ENCODE peak calls at places on chromosome 9, in ten cellular contexts. S is coronary artery, H is fibroblast of lung, M is cardiac muscle cell, D is GM23338, O is pancreas, A is IMR-90, Z is PC-3, R is neural progenitor cell, C is A549. I is an unnamed sample.
A peak's percentile ranks its signal among the peaks of the same experiment; 100 is the strongest.

GRCh38 chr9:29514336-29514735 is 1941.1 kb upstream of the C9orf72 start:
- DNase-seq in C (no peak), O (peak; percentile 36), H (no peak), S (no peak), A (no peak), Z (no peak), M (peak; percentile 5), R (peak; percentile 36), D (peak; percentile 54), I (no peak)

GRCh38 chr9:101791938-101792337 is 53.5 kb upstream of the GRIN3A start:
- DNase-seq in H (peak; percentile 2), S (no peak), O (no peak), A (no peak), Z (peak; percentile 39), C (peak; percentile 15), D (peak; percentile 75), R (peak; percentile 70), M (peak; percentile 63), I (no peak)

GRCh38 chr9:74379718-74380117 is 117.4 kb upstream of the RORB start:
- DNase-seq in H (peak; percentile 21), Z (peak; percentile 46), M (peak; percentile 73), O (peak; percentile 9), D (peak; percentile 86), R (peak; percentile 70), S (no peak), C (peak; percentile 3), A (no peak), I (no peak)

GRCh38 chr9:18520395-18520794 is 46.4 kb downstream of the ADAMTSL1 start:
- DNase-seq in Z (no peak), S (no peak), O (no peak), C (no peak), R (no peak), H (peak; percentile 42), D (no peak), A (no peak), M (no peak), I (no peak)

GRCh38 chr9:107491081-107492053 is 1.8 kb upstream of the KLF4 start:
- DNase-seq in Z (no peak), M (peak; percentile 18), D (peak; percentile 53), A (no peak), O (no peak), R (peak; percentile 44), C (no peak), H (peak; percentile 12), S (peak; percentile 82), I (no peak)

GRCh38 chr9:69222953-69223352 is 48.9 kb downstream of the TJP2 start:
- DNase-seq in D (no peak), H (no peak), Z (no peak), R (no peak), M (no peak), A (no peak), O (no peak), S (no peak), C (no peak), I (no peak)

GRCh38 chr9:129675656-129676055 is 10.2 kb downstream of the PRRX2 start:
- DNase-seq in M (no peak), R (no peak), O (no peak), C (no peak), H (no peak), D (no peak), Z (no peak), A (no peak), S (no peak), I (no peak)

GRCh38 chr9:130117816-130118632 is 54.2 kb upstream of the NCS1 start:
- DNase-seq in R (no peak), C (no peak), D (no peak), Z (peak; percentile 20), H (peak; percentile 72), A (peak; percentile 76), O (no peak), S (no peak), M (no peak), I (no peak)

GRCh38 chr9:37486616-37487544 is 1.1 kb downstream of the POLR1E start:
- DNase-seq in S (peak; percentile 84), C (no peak), Z (peak; percentile 62), A (peak; percentile 98), H (peak; percentile 97), R (no peak), O (no peak), D (no peak), M (no peak), I (peak; percentile 24)

GRCh38 chr9:33082135-33082534 is 5.7 kb upstream of the SMU1 start:
- DNase-seq in S (no peak), O (no peak), Z (no peak), A (no peak), H (no peak), M (no peak), C (no peak), R (no peak), D (no peak), I (no peak)

DNA sequence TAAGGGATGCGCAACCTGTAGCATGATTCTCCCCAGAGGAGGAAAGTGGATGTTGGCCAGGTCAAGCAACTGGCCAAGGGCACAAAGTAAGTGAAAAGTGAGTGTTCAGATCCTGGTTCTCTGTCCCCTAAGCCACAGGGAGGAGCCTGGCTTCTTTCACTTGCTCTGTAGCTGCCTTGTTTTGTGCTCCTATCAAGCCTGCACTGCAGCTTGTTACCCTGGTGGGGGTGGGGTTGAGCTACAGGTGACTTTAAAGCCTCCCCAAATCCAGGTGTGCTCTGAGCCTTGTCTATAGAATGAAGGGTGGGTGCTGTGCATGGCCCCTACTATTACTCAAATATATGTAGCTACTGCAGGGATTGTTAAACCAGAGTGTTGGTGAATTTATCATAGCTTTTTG is 32.9 kb downstream of the RALGPS1 start:
- DNase-seq in C (no peak), Z (peak; percentile 21), R (peak; percentile 45), D (peak; percentile 86), H (no peak), O (no peak), A (no peak), M (peak; percentile 51), S (no peak), I (no peak)
- TF ChIP-seq CTCF in C (no peak), Z (peak; percentile 49), R (peak; percentile 32), D (peak; percentile 58), H (no peak), O (no peak), A (no peak), M (no peak), S (no peak), I (no peak)

DNA sequence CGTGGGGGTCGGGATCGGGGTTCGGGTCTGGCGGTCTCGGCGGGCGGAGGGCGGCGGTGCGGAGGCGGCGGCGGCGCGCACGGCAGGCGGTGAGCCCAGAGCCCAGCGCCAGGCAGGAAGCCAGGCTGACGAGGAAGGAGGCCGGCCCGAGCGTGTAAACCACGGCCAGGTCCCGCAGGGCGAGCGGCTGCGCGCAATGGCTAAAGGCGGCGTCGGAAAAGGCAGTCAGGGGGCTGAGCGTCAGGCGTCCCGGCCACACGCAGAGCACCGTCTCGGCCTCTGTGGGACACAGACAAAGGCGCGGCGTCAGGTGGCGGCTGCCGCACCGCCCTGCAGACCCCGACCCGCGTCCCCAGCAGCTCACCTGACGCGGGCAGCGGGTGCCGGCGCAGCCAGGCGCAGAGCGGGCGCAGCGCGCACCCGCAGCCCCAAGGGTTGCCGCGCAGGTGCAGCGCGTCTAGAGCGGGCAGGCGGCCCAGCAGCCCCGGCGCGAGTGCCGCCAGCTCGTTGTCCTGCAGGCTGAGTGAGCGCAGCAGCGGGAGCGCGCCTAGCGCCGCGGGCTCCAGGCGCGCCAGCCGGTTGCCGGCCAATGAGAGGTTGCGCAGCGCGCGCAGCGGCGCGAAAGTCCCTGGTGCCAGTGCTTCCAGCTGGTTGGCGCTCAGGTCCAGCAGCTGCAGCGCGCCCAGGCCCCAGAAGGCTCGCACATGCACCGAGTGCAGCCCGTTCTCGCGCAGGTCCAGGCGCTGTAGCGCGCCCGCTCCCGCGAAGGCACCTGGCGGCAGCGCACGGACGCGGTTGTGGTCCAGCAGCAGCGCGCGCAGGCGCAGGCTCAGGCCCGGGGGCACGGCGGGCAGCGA is 716 bp downstream of the LRRC26 start:
- DNase-seq in R (peak; percentile 92), Z (peak; percentile 69), C (peak; percentile 74), H (peak; percentile 38), O (peak; percentile 69), S (no peak), D (peak; percentile 89), M (peak; percentile 63), A (peak; percentile 19), I (no peak)
- TF ChIP-seq CTCF in R (peak; percentile 9), Z (no peak), C (no peak), H (no peak), O (no peak), S (no peak), D (no peak), M (no peak), A (no peak), I (no peak)

GRCh38 chr9:114035221-114035844 is 42.8 kb downstream of the AMBP start:
- DNase-seq in Z (no peak), D (no peak), H (no peak), M (no peak), A (no peak), C (no peak), R (no peak), S (peak; percentile 67), O (no peak), I (peak; percentile 47)

GRCh38 chr9:114034663-114035062 is 43.4 kb downstream of the AMBP start:
- DNase-seq in R (no peak), D (no peak), A (no peak), Z (no peak), O (no peak), H (no peak), M (no peak), S (peak; percentile 49), C (no peak), I (peak; percentile 40)

GRCh38 chr9:114031948-114032688 is 46.0 kb downstream of the AMBP start:
- DNase-seq in R (no peak), O (no peak), A (no peak), C (no peak), S (peak; percentile 56), M (no peak), D (no peak), H (no peak), Z (no peak), I (no peak)

GRCh38 chr9:114034176-114034575 is 43.9 kb downstream of the AMBP start:
- DNase-seq in Z (no peak), R (no peak), M (no peak), A (no peak), S (peak; percentile 59), H (no peak), O (no peak), C (no peak), D (no peak), I (no peak)

DNA sequence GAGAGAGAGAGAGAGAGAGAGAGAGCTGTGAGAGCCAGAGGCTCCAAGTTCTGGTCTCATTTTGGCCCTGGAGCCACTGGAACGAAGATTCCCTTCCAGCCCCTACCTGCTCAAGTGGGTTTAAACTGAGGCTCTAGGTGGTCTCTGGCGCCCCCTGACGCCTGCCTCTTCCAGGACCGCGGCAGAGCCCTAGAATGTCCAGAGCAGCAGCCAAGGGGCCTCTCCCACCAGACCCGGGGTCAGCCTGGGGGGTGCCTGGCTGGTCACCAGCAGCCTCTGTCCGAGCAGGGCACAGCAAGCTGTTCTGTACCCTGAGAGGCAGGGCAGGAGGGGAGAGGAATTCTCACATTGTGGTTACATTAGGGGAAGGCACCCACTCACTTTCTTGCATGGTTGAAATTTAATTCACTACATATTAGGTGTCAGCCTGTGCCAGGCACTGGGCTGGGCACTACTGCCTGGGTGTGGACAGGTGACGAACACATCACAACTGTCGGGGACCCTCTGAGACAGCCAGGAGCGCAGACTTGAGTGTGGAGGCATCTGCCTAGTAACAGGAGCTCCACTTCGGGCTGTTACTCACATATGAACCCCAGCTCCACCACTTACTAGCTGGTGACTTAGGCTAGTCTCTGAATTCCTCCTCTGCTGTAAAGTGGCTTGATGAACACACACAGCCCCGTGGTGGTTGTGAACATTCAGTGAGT is 44.5 kb downstream of the AMBP start:
- DNase-seq in M (peak; percentile 42), O (no peak), H (peak; percentile 8), A (no peak), Z (no peak), S (peak; percentile 59), C (no peak), R (peak; percentile 61), D (peak; percentile 71), I (peak; percentile 67)
- TF ChIP-seq CTCF in M (peak; percentile 55), O (peak; percentile 18), H (peak; percentile 36), A (peak; percentile 44), Z (peak; percentile 31), S (peak; percentile 39), C (peak; percentile 33), R (peak; percentile 67), D (peak; percentile 70), I (peak; percentile 72)

GRCh38 chr9:134456740-134457315 is 130.6 kb downstream of the RXRA start:
- DNase-seq in Z (no peak), H (no peak), S (no peak), O (no peak), C (no peak), A (no peak), R (no peak), M (no peak), D (no peak), I (no peak)
- TF ChIP-seq CTCF in Z (no peak), H (no peak), S (no peak), O (no peak), C (no peak), A (no peak), R (no peak), M (no peak), D (no peak), I (no peak)